ENCODE peak calls at places on chromosomes 11 and 22, in six cellular contexts. I, R, B, M, G and Y are unnamed samples.

GRCh38 chr11:57460017-57460755 is at the start of gene RTN4RL2:
- DNase-seq in I (peak), R (peak), B (peak), M (peak), G (peak), Y (peak)

GRCh38 chr11:33064033-33064825 is 24.9 kb downstream of the TCP11L1 start:
- DNase-seq in I (no peak), R (no peak), B (no peak), M (no peak), G (no peak), Y (no peak)

GRCh38 chr11:426851-427250 is 12.1 kb upstream of the SIGIRR start:
- DNase-seq in I (no peak), R (no peak), B (no peak), M (no peak), G (no peak), Y (no peak)

GRCh38 chr22:26892401-26893033 is 235.1 kb downstream of the MIAT start:
- DNase-seq in I (no peak), R (no peak), B (no peak), M (peak), G (no peak), Y (no peak)

GRCh38 chr22:28051091-28051786 is 132.2 kb upstream of the PITPNB start:
- DNase-seq in I (no peak), R (no peak), B (no peak), M (no peak), G (no peak), Y (no peak)

GRCh38 chr11:20112291-20113146 is 47.8 kb downstream of the DBX1 start:
- DNase-seq in I (peak), R (no peak), B (peak), M (no peak), G (no peak), Y (no peak)

GRCh38 chr11:125750629-125751028 is 4.5 kb downstream of the PATE1 start:
- DNase-seq in I (no peak), R (no peak), B (no peak), M (no peak), G (no peak), Y (no peak)

GRCh38 chr11:45816614-45817013 is 11.7 kb downstream of the SLC35C1 start:
- DNase-seq in I (no peak), R (no peak), B (no peak), M (peak), G (no peak), Y (no peak)

GRCh38 chr22:17541476-17541875 is 21.8 kb upstream of the SLC25A18 start:
- DNase-seq in I (no peak), R (no peak), B (no peak), M (no peak), G (no peak), Y (no peak)

GRCh38 chr11:71564430-71564829 is 933 bp upstream of the KRTAP5-10 start:
- DNase-seq in I (no peak), R (no peak), B (no peak), M (no peak), G (no peak), Y (no peak)

GRCh38 chr11:90747057-90747456 is 524.2 kb upstream of the CHORDC1 start:
- DNase-seq in I (no peak), R (no peak), B (no peak), M (no peak), G (no peak), Y (no peak)

GRCh38 chr11:94809251-94809650 is 41.1 kb downstream of the AMOTL1 start:
- DNase-seq in I (no peak), R (no peak), B (no peak), M (no peak), G (no peak), Y (no peak)

GRCh38 chr11:90542092-90542491 is 319.2 kb upstream of the CHORDC1 start:
- DNase-seq in I (no peak), R (no peak), B (no peak), M (no peak), G (no peak), Y (no peak)

GRCh38 chr11:114322934-114323333 is 26.7 kb downstream of the NNMT start:
- DNase-seq in I (no peak), R (no peak), B (no peak), M (no peak), G (no peak), Y (no peak)

GRCh38 chr11:117950999-117951961 is 22.1 kb upstream of the TMPRSS13 start:
- DNase-seq in I (no peak), R (no peak), B (no peak), M (peak), G (no peak), Y (no peak)

GRCh38 chr11:64507832-64508375 is 83.1 kb upstream of the SLC22A12 start:
- DNase-seq in I (no peak), R (no peak), B (no peak), M (no peak), G (no peak), Y (no peak)

GRCh38 chr11:27807594-27807993 is 107.3 kb upstream of the BDNF start:
- DNase-seq in I (no peak), R (no peak), B (no peak), M (no peak), G (no peak), Y (no peak)

GRCh38 chr11:67468056-67468455 is 995 bp downstream of the TMEM134 start:
- DNase-seq in I (peak), R (no peak), B (no peak), M (no peak), G (no peak), Y (no peak)

GRCh38 chr11:128903248-128904041 is 12.3 kb downstream of the KCNJ5 start:
- DNase-seq in I (no peak), R (no peak), B (no peak), M (peak), G (no peak), Y (no peak)

GRCh38 chr22:39277135-39277607 is 32.4 kb upstream of the PDGFB start:
- DNase-seq in I (no peak), R (no peak), B (no peak), M (no peak), G (no peak), Y (no peak)

GRCh38 chr11:8338138-8338537 is 74.5 kb upstream of the LMO1 start:
- DNase-seq in I (peak), R (peak), B (peak), M (peak), G (peak), Y (peak)

GRCh38 chr11:33376331-33377099 is 119.3 kb downstream of the HIPK3 start:
- DNase-seq in I (peak), R (peak), B (no peak), M (peak), G (no peak), Y (peak)

GRCh38 chr22:29145321-29146072 is 60.2 kb upstream of the EMID1 start:
- DNase-seq in I (no peak), R (no peak), B (no peak), M (peak), G (no peak), Y (no peak)

DNA sequence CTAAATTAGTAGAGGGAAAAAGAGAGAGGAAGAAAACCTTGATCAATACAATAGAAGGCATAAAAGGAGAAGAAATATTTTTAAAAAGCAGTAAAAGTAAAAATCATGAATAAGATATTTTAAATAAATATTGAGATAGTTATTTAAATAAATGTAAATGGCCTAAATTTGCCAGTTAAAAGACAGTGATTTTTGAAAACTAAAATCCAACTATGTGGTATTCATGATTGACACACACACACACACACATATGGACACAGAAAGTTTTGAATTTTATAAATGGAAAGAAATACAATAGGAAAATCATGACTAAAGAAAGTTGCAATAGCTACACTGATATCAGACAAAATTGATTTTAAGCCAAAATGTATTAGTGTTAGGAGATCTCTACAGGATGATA is 313.1 kb downstream of the TBC1D22A start:
- DNase-seq in I (no peak), R (no peak), B (no peak), M (no peak), G (no peak), Y (no peak)
- TF ChIP-seq TAF1 in I (no peak), R (no peak), B (no peak), M (no peak), G (no peak), Y (no peak)

GRCh38 chr22:49027122-49027670 is 800.5 kb downstream of the BRD1 start:
- DNase-seq in I (no peak), R (no peak), B (no peak), M (no peak), G (no peak), Y (no peak)

GRCh38 chr22:49028111-49028510 is 799.6 kb downstream of the BRD1 start:
- DNase-seq in I (no peak), R (no peak), B (no peak), M (no peak), G (no peak), Y (no peak)

GRCh38 chr22:49025791-49026475 is 801.7 kb downstream of the BRD1 start:
- DNase-seq in I (no peak), R (no peak), B (no peak), M (no peak), G (no peak), Y (no peak)

GRCh38 chr22:49024775-49025440 is 802.8 kb downstream of the BRD1 start:
- DNase-seq in I (no peak), R (no peak), B (no peak), M (no peak), G (no peak), Y (no peak)

GRCh38 chr22:49026476-49027121 is 801.1 kb downstream of the BRD1 start:
- DNase-seq in I (peak), R (no peak), B (no peak), M (peak), G (no peak), Y (no peak)
- TF ChIP-seq TAF1 in I (no peak), R (no peak), B (no peak), M (no peak), G (no peak), Y (no peak)

GRCh38 chr22:23538502-23538860 is 41.6 kb downstream of the IGLL1 start:
- DNase-seq in I (no peak), R (no peak), B (no peak), M (no peak), G (no peak), Y (no peak)

GRCh38 chr22:23539135-23539838 is 40.8 kb downstream of the IGLL1 start:
- DNase-seq in I (peak), R (no peak), B (peak), M (peak), G (peak), Y (peak)

GRCh38 chr22:23534851-23535717 is 45.0 kb downstream of the IGLL1 start:
- DNase-seq in I (no peak), R (peak), B (no peak), M (no peak), G (no peak), Y (no peak)

GRCh38 chr22:23536821-23537345 is 43.2 kb downstream of the IGLL1 start:
- DNase-seq in I (no peak), R (no peak), B (no peak), M (no peak), G (no peak), Y (no peak)

DNA sequence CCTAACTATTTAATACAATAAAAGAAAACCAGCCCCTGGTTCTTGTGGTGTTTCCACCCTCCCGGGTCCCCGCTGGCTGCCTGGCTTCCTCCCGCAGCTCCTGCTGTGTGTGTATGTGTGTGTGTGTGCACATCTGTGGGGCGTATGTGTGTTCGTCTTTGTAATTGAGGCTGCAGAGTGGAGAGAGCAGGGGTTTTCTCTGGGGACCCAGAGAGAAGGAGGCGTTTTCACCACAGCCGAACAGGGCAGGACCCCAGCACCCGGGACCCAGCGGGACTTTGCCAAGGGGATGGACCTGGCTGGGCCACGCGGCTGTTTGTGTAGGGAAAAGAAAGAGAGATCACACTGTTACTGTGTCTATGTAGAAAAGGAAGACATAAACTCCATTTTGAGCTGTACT is 42.7 kb downstream of the IGLL1 start:
- DNase-seq in I (no peak), R (no peak), B (no peak), M (no peak), G (no peak), Y (no peak)
- TF ChIP-seq TAF1 in I (no peak), R (no peak), B (no peak), M (no peak), G (no peak), Y (no peak)

GRCh38 chr11:99240192-99241030 is 219.7 kb downstream of the CNTN5 start:
- DNase-seq in I (peak), R (no peak), B (no peak), M (no peak), G (no peak), Y (no peak)

GRCh38 chr11:99229544-99229943 is 208.8 kb downstream of the CNTN5 start:
- DNase-seq in I (no peak), R (no peak), B (no peak), M (no peak), G (no peak), Y (no peak)

GRCh38 chr11:99234534-99234933 is 213.8 kb downstream of the CNTN5 start:
- DNase-seq in I (no peak), R (no peak), B (no peak), M (no peak), G (no peak), Y (no peak)
- TF ChIP-seq TAF1 in I (no peak), R (no peak), B (no peak), M (no peak), G (no peak), Y (no peak)

DNA sequence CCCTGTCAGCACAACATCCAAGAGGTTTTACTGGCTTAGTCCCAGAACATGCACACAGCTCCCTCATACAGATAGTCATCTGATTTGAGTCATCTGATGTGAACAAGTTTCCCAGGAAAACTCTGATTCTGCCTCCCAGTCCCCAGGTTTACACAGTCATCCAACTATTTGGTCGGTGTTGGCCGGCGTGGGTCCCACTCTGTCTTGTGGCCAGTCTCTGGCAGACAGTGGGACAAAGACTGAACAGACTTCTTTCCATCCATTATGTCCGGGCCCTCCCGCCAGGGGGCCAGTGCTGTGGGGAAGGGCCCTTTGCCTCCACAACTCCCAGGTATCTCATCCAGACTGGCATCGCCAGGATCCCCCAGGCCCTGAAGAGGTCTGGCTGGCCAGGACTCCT is 60.0 kb downstream of the BTG4 start:
- DNase-seq in I (peak), R (no peak), B (no peak), M (peak), G (no peak), Y (no peak)
- TF ChIP-seq TAF1 in I (no peak), R (no peak), B (no peak), M (no peak), G (no peak), Y (no peak)

DNA sequence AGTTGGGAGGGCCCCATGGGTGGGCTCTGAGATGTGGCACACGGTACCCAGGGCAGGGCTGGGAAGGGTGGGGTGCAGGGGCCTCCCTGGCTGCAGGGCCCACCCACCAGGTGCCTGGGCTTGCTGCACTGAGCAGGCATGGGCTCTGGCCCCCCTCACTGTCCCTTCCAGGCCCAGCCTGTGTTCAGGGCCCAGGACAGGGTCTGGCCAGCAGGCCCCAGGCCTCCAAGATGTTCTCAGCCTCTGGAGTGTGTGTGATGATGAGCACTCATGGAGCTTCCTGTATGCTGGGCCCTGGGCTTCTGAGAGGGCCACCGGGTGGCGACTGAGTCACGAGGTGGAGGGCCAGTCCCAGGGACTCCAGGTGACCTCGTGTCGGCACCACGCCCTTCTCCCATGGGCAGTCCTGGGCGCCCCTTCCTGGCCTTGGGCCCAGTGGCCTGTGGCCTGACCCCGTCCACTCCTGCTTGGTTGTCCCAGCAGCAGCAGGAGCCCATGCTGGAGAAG is 55.9 kb upstream of the CCDC188 start:
- DNase-seq in I (no peak), R (no peak), B (peak), M (no peak), G (no peak), Y (no peak)
- TF ChIP-seq TAF1 in I (no peak), R (no peak), B (peak), M (no peak), G (no peak), Y (no peak)

GRCh38 chr11:16052750-16053149 is 303.6 kb downstream of the SOX6 start:
- DNase-seq in I (no peak), R (no peak), B (no peak), M (no peak), G (no peak), Y (no peak)
- TF ChIP-seq TAF1 in I (no peak), R (no peak), B (no peak), M (no peak), G (no peak), Y (no peak)